ENCODE peak calls at places on chromosome 3, in four cellular contexts. One of them, this sample, is unnamed.

GRCh38 chr3:179452166-179452544 is 885 bp upstream of the GNB4 start:
- DNase-seq in tibial artery: no peak
- DNase-seq in transverse colon: no peak
- DNase-seq in GM12878: no peak
- DNase-seq in this sample: no peak

GRCh38 chr3:23959147-23959900 is 14.2 kb downstream of the NR1D2 start:
- DNase-seq in GM12878: no peak
- DNase-seq in transverse colon: no peak
- DNase-seq in tibial artery: no peak
- DNase-seq in this sample: no peak

GRCh38 chr3:122103821-122104514 is 48.8 kb downstream of the CD86 start:
- DNase-seq in transverse colon: no peak
- DNase-seq in GM12878: no peak
- DNase-seq in tibial artery: no peak
- DNase-seq in this sample: no peak

GRCh38 chr3:13878711-13879101 is 1.2 kb downstream of the WNT7A start:
- DNase-seq in GM12878: no peak
- DNase-seq in transverse colon: no peak
- DNase-seq in tibial artery: no peak
- DNase-seq in this sample: no peak

GRCh38 chr3:117165611-117166051 is 456.1 kb downstream of the TUSC7 start:
- DNase-seq in transverse colon: no peak
- DNase-seq in tibial artery: no peak
- DNase-seq in GM12878: no peak
- DNase-seq in this sample: no peak

GRCh38 chr3:185637388-185637787 is 51.3 kb downstream of the SENP2 start:
- DNase-seq in transverse colon: no peak
- DNase-seq in tibial artery: no peak
- DNase-seq in GM12878: no peak
- DNase-seq in this sample: no peak

GRCh38 chr3:149506540-149506939 is 32.0 kb downstream of the TM4SF4 start:
- DNase-seq in transverse colon: no peak
- DNase-seq in GM12878: no peak
- DNase-seq in tibial artery: no peak
- DNase-seq in this sample: no peak

GRCh38 chr3:96478496-96478895 is 335.9 kb upstream of the EPHA6 start:
- DNase-seq in transverse colon: no peak
- DNase-seq in tibial artery: no peak
- DNase-seq in GM12878: no peak
- DNase-seq in this sample: no peak

GRCh38 chr3:99551520-99551919 is 86.9 kb upstream of the COL8A1 start:
- DNase-seq in tibial artery: no peak
- DNase-seq in GM12878: no peak
- DNase-seq in transverse colon: no peak
- DNase-seq in this sample: no peak

GRCh38 chr3:149307435-149307783 is 26.0 kb downstream of the TM4SF18 start:
- DNase-seq in tibial artery: no peak
- DNase-seq in transverse colon: no peak
- DNase-seq in GM12878: no peak
- DNase-seq in this sample: no peak

GRCh38 chr3:86711634-86712033 is 279.3 kb downstream of the VGLL3 start:
- DNase-seq in tibial artery: no peak
- DNase-seq in transverse colon: no peak
- DNase-seq in GM12878: no peak
- DNase-seq in this sample: no peak

GRCh38 chr3:168803536-168803935 is 707.8 kb upstream of the GOLIM4 start:
- DNase-seq in transverse colon: no peak
- DNase-seq in GM12878: no peak
- DNase-seq in tibial artery: no peak
- DNase-seq in this sample: no peak

GRCh38 chr3:115239717-115240116 is 92.6 kb upstream of the ZBTB20 start:
- DNase-seq in transverse colon: no peak
- DNase-seq in GM12878: no peak
- DNase-seq in tibial artery: peak
- DNase-seq in this sample: no peak

DNA sequence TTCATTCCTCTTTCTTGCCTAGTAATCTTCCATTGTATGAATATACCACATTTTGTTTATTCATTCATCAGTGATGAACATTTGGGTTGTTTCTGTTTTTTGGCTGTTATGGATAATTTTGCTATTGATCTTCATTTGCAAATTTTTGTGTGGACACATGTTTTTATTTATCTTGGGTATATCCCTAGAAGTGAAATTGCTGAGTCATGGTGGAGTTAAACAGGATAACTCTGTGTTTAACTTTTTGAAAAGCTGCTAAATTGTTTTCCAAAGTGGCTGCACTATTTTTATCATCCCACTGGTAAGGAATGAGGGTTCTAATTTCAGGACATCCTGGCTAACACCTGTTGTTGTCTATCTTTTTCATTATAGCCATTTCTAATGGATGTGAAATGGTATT is 74.6 kb upstream of the ARL6 start:
- DNase-seq in transverse colon: no peak
- DNase-seq in tibial artery: no peak
- DNase-seq in GM12878: no peak
- DNase-seq in this sample: no peak
- H3K4me3 ChIP-seq in transverse colon: no peak
- H3K4me3 ChIP-seq in tibial artery: no peak
- H3K4me3 ChIP-seq in GM12878: no peak
- H3K4me3 ChIP-seq in this sample: no peak

DNA sequence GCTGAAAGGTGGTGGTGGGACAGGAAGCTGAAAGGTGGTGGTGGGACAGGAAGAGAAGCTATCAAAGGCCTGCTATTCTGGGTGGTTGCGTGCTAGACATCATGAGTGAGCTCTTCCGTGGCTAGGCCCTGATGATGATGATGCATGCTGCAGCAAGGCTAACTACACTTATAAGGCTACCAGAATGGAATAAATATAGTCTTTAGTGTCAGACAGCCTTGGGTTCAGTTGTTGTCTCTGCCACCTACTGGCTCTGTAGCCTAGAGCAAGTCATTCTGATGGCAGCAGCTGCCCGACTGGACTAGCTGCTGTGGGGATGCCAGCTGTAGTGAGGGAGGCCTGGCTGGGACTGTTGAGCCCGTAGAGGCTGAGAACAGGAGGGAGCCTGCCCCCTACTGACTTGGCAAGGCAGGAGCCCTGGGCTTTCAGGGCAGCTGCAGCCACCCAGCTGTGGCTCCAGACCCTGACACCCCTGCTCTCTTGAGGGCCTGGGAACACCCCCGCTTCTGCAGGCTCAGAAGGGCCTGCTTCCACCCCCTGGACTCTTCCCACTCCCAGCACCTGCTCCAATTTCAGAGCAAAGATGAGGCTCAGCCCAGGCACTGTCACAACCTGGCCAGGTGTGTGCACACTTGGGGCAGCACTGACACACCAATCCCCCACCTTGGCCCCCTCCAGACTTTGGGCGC is 21.4 kb upstream of the ZBED2 start:
- DNase-seq in transverse colon: peak
- DNase-seq in tibial artery: no peak
- DNase-seq in GM12878: no peak
- DNase-seq in this sample: peak
- TF ChIP-seq CTCF in transverse colon: no peak
- TF ChIP-seq CTCF in tibial artery: no peak
- TF ChIP-seq CTCF in GM12878: peak
- TF ChIP-seq CTCF in this sample: peak

GRCh38 chr3:195150194-195151118 is 120.5 kb downstream of the XXYLT1 start:
- DNase-seq in tibial artery: peak
- DNase-seq in GM12878: no peak
- DNase-seq in transverse colon: peak
- DNase-seq in this sample: peak
- H3K4me3 ChIP-seq in tibial artery: peak
- H3K4me3 ChIP-seq in GM12878: peak
- H3K4me3 ChIP-seq in transverse colon: peak
- H3K4me3 ChIP-seq in this sample: peak

GRCh38 chr3:4416961-4417360 is 50.1 kb downstream of the SUMF1 start:
- DNase-seq in GM12878: no peak
- DNase-seq in tibial artery: peak
- DNase-seq in transverse colon: no peak
- DNase-seq in this sample: no peak
- TF ChIP-seq CTCF in GM12878: no peak
- TF ChIP-seq CTCF in tibial artery: peak
- TF ChIP-seq CTCF in transverse colon: no peak
- TF ChIP-seq CTCF in this sample: no peak

GRCh38 chr3:191378142-191378541 is 47.8 kb upstream of the UTS2B start:
- DNase-seq in GM12878: no peak
- DNase-seq in transverse colon: no peak
- DNase-seq in tibial artery: no peak
- DNase-seq in this sample: no peak

GRCh38 chr3:191380001-191380400 is 49.7 kb upstream of the UTS2B start:
- DNase-seq in GM12878: no peak
- DNase-seq in tibial artery: no peak
- DNase-seq in transverse colon: no peak
- DNase-seq in this sample: no peak

GRCh38 chr3:191379473-191379872 is 49.1 kb upstream of the UTS2B start:
- DNase-seq in transverse colon: no peak
- DNase-seq in GM12878: no peak
- DNase-seq in tibial artery: no peak
- DNase-seq in this sample: no peak

GRCh38 chr3:191373327-191373726 is 43.0 kb upstream of the UTS2B start:
- DNase-seq in transverse colon: no peak
- DNase-seq in tibial artery: no peak
- DNase-seq in GM12878: no peak
- DNase-seq in this sample: no peak

GRCh38 chr3:191376742-191377141 is 46.4 kb upstream of the UTS2B start:
- DNase-seq in tibial artery: no peak
- DNase-seq in transverse colon: no peak
- DNase-seq in GM12878: no peak
- DNase-seq in this sample: no peak
- H3K4me3 ChIP-seq in tibial artery: no peak
- H3K4me3 ChIP-seq in transverse colon: no peak
- H3K4me3 ChIP-seq in GM12878: no peak
- H3K4me3 ChIP-seq in this sample: no peak

GRCh38 chr3:126133606-126134005 is 46.8 kb downstream of the ALDH1L1 start:
- DNase-seq in tibial artery: peak
- DNase-seq in GM12878: no peak
- DNase-seq in transverse colon: peak
- DNase-seq in this sample: no peak

GRCh38 chr3:126131881-126132750 is 48.2 kb upstream of the SLC41A3 start:
- DNase-seq in transverse colon: peak
- DNase-seq in tibial artery: peak
- DNase-seq in GM12878: no peak
- DNase-seq in this sample: no peak

GRCh38 chr3:126130981-126131750 is 47.2 kb upstream of the SLC41A3 start:
- DNase-seq in tibial artery: peak
- DNase-seq in transverse colon: peak
- DNase-seq in GM12878: no peak
- DNase-seq in this sample: no peak

GRCh38 chr3:126134219-126134975 is 46.0 kb downstream of the ALDH1L1 start:
- DNase-seq in tibial artery: peak
- DNase-seq in transverse colon: peak
- DNase-seq in GM12878: no peak
- DNase-seq in this sample: peak

DNA sequence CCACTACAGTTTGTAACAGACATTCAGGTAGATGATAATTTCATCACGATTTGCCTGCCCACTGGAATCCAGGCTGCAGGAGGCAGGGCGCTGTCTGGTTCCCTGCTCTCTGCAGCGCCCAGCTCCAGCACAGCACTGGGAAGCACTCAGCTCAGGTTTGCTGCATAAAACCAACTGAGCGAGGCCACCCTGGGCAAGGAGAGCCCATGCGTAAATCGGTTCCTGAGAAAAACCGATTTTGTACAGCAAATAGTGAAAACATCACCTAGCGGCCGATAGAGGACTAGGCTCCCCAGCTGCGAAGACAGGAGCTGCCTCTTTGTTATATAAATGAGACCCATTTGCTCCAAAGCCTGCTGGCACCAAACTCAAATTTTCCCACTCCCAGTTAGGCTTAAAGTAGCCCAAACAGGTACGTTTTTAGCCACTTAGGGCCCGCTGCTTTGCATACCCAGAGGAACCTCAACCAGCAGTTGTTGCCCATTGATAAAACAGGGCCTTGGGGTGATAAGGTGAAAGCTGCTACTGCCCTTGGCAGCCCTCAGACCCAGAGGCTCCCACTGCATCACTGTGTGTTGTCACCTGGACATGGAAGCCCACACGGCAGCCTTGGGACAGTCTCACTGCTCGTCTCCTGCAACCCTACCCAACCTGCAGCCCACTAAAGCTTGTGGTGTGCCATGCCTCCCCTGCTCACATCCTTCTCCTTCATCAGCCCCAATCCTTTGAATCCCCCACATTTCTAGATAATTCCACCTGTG is 47.5 kb downstream of the ALDH1L1 start:
- DNase-seq in GM12878: no peak
- DNase-seq in tibial artery: peak
- DNase-seq in transverse colon: peak
- DNase-seq in this sample: no peak
- TF ChIP-seq CTCF in GM12878: peak
- TF ChIP-seq CTCF in tibial artery: no peak
- TF ChIP-seq CTCF in transverse colon: no peak
- TF ChIP-seq CTCF in this sample: peak

GRCh38 chr3:187746479-187747335 is 1.4 kb upstream of the BCL6 start:
- DNase-seq in transverse colon: no peak
- DNase-seq in GM12878: no peak
- DNase-seq in tibial artery: no peak
- DNase-seq in this sample: no peak
- H3K4me3 ChIP-seq in transverse colon: peak
- H3K4me3 ChIP-seq in GM12878: no peak
- H3K4me3 ChIP-seq in tibial artery: peak
- H3K4me3 ChIP-seq in this sample: no peak

DNA sequence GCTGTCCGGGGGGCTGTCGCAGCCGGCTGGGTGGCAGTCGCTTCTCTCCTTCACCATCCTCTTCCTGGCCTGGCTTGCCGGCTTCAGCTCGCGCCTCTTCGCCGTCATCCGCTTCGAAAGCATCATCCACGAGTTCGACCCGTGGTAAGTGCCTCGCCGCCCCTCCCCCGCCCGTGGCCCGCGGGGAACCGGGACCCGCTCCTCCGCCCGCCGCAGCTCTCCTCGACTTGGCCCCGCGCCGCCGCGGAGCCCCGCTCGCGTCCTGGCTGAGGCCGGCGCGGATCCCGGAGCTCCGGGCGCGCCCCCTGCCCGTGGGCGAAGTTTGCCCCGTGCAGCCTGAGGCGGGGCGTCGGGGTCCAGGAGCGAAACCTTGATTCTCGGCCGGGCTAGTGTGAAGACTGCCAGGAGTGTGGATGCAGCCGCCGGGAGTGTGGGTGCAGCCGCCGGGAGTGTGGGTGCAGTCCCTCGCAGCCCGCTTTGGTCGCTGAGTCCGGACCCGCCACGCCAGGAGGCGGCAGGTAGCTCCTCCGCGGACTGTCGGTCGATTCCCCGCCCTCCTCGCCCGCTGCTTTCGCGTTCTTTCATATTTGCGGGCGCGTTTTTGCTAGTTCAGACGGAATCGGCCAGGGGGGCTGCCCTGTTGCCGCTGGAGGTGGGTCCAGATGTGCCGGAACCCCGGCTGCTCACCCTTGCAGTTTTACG is 595 bp downstream of the STT3B start:
- DNase-seq in transverse colon: peak
- DNase-seq in tibial artery: peak
- DNase-seq in GM12878: no peak
- DNase-seq in this sample: peak
- TF ChIP-seq CTCF in transverse colon: no peak
- TF ChIP-seq CTCF in tibial artery: no peak
- TF ChIP-seq CTCF in GM12878: no peak
- TF ChIP-seq CTCF in this sample: no peak